ENCODE peak calls at places on chromosomes 16 and 17, in five cellular contexts. Z is PC-3, A is MM.1S, F is neural progenitor cell, Y is HCT116. T is an unnamed sample.

GRCh38 chr16:4471869-4472268 is 2.6 kb downstream of the NMRAL1 start:
- DNase-seq in Z (no peak), A (no peak), F (no peak), Y (no peak), T (no peak)

GRCh38 chr16:82630219-82630618 is 3.5 kb downstream of the CDH13 start:
- DNase-seq in Z (peak; percentile 55), A (no peak), F (no peak), Y (no peak), T (no peak)

GRCh38 chr16:50202926-50203624 is 50.0 kb downstream of the TENT4B start:
- DNase-seq in Z (peak; percentile 91), A (no peak), F (no peak), Y (peak; percentile 62), T (no peak)

GRCh38 chr17:60169921-60170817 is 20.4 kb downstream of the CA4 start:
- DNase-seq in Z (no peak), A (no peak), F (no peak), Y (no peak), T (peak; percentile 45)

GRCh38 chr17:11644265-11645212 is 46.3 kb downstream of the DNAH9 start:
- DNase-seq in Z (peak; percentile 71), A (peak; percentile 66), F (peak; percentile 85), Y (peak; percentile 60), T (peak; percentile 68)

GRCh38 chr16:85573696-85574641 is 39.2 kb upstream of the GSE1 start:
- DNase-seq in Z (no peak), A (no peak), F (no peak), Y (no peak), T (no peak)

GRCh38 chr17:40615295-40615988 is 32.2 kb downstream of the SMARCE1 start:
- DNase-seq in Z (peak; percentile 74), A (peak; percentile 79), F (peak; percentile 68), Y (peak; percentile 69), T (peak; percentile 73)

GRCh38 chr17:50934672-50935200 is 68.6 kb upstream of the TOB1 start:
- DNase-seq in Z (no peak), A (no peak), F (no peak), Y (no peak), T (no peak)

GRCh38 chr16:69796285-69797118 is 34.4 kb downstream of the WWP2 start:
- DNase-seq in Z (peak; percentile 67), A (peak; percentile 62), F (peak; percentile 80), Y (peak; percentile 45), T (peak; percentile 70)

GRCh38 chr17:48795444-48796162 is 21.4 kb downstream of the TTLL6 start:
- DNase-seq in Z (peak; percentile 73), A (no peak), F (no peak), Y (peak; percentile 36), T (no peak)

GRCh38 chr16:48611329-48612137 is 1.6 kb upstream of the N4BP1 start:
- DNase-seq in Z (no peak), A (peak; percentile 50), F (no peak), Y (no peak), T (no peak)

GRCh38 chr16:24668481-24669001 is 60.9 kb upstream of the TNRC6A start:
- DNase-seq in Z (no peak), A (no peak), F (no peak), Y (no peak), T (no peak)

GRCh38 chr16:21162661-21163151 is 4.2 kb downstream of the LDAF1 start:
- DNase-seq in Z (no peak), A (no peak), F (no peak), Y (no peak), T (no peak)

GRCh38 chr17:37067555-37068111 is 118.9 kb downstream of the AATF start:
- DNase-seq in Z (peak; percentile 87), A (no peak), F (no peak), Y (peak; percentile 69), T (no peak)

GRCh38 chr17:64694207-64694606 is 32.1 kb upstream of the SMURF2 start:
- DNase-seq in Z (peak; percentile 99), A (no peak), F (no peak), Y (peak; percentile 99), T (no peak)

GRCh38 chr17:27247071-27247957 is 46.6 kb upstream of the WSB1 start:
- DNase-seq in Z (peak; percentile 98), A (no peak), F (no peak), Y (no peak), T (no peak)

GRCh38 chr17:46785696-46786095 is 32.8 kb downstream of the WNT3 start:
- DNase-seq in Z (no peak), A (no peak), F (peak; percentile 80), Y (no peak), T (no peak)

GRCh38 chr17:63137163-63137562 is 171.1 kb downstream of the TANC2 start:
- DNase-seq in Z (no peak), A (no peak), F (no peak), Y (no peak), T (no peak)

GRCh38 chr16:2039286-2040030 is 8.2 kb downstream of the NTHL1 start:
- DNase-seq in Z (peak; percentile 81), A (no peak), F (no peak), Y (no peak), T (no peak)

GRCh38 chr17:47665655-47666054 is 15.9 kb downstream of the KPNB1 start:
- DNase-seq in Z (no peak), A (no peak), F (no peak), Y (no peak), T (no peak)

GRCh38 chr16:80682435-80683070 is 121.8 kb downstream of the CDYL2 start:
- DNase-seq in Z (no peak), A (no peak), F (no peak), Y (no peak), T (no peak)

GRCh38 chr16:711548-712320 is 3.2 kb upstream of the METRN start:
- DNase-seq in Z (peak; percentile 70), A (peak; percentile 63), F (peak; percentile 91), Y (no peak), T (peak; percentile 82)

GRCh38 chr17:28057731-28058246 is 15.3 kb downstream of the NLK start:
- DNase-seq in Z (peak; percentile 61), A (no peak), F (no peak), Y (no peak), T (no peak)

GRCh38 chr17:37358098-37358829 is 17.5 kb upstream of the C17orf78 start:
- DNase-seq in Z (peak; percentile 42), A (peak; percentile 46), F (peak; percentile 95), Y (no peak), T (peak; percentile 53)

GRCh38 chr17:29141484-29141835 is 38.7 kb downstream of the MYO18A start:
- DNase-seq in Z (no peak), A (no peak), F (no peak), Y (no peak), T (no peak)

GRCh38 chr17:57051886-57052342 is 33.1 kb upstream of the AKAP1 start:
- DNase-seq in Z (no peak), A (no peak), F (peak; percentile 35), Y (no peak), T (no peak)

GRCh38 chr16:83137894-83138293 is 511.1 kb downstream of the CDH13 start:
- DNase-seq in Z (no peak), A (no peak), F (no peak), Y (no peak), T (no peak)

GRCh38 chr16:27189335-27189972 is 13.9 kb upstream of the KDM8 start:
- DNase-seq in Z (no peak), A (peak; percentile 33), F (peak; percentile 24), Y (no peak), T (no peak)

GRCh38 chr16:31138621-31139578 is 3.4 kb upstream of the PRSS8 start:
- DNase-seq in Z (peak; percentile 85), A (no peak), F (peak; percentile 17), Y (peak; percentile 84), T (no peak)
- H3K27ac ChIP-seq in Z (peak overlapping the region; percentile 28), A (no peak overlapping the region), F (no peak overlapping the region), Y (peak overlapping the region; percentile 89), T (no peak overlapping the region)

DNA sequence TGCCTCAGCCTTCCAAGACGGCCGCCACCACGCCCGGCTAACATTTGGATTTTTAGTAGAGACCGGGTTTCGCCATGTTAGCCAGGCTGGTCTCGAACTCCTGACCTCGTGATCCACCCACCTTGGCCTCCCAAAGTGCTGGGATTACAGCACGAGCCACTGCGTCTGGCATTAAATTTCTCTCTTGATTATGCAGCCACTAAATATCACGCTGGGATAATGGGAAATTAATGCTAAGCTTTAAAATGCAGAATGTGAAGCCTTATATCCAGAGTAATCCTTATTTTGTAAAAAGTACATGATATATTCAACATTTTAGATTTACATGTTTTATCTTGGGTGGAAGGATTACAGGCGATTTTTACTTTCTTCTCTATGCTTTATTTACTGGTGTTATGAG is 89.2 kb downstream of the ANKRD11 start:
- DNase-seq in Z (no peak), A (no peak), F (no peak), Y (no peak), T (no peak)
- TF ChIP-seq CTCF in Z (no peak), A (no peak), F (no peak), Y (no peak), T (no peak)

DNA sequence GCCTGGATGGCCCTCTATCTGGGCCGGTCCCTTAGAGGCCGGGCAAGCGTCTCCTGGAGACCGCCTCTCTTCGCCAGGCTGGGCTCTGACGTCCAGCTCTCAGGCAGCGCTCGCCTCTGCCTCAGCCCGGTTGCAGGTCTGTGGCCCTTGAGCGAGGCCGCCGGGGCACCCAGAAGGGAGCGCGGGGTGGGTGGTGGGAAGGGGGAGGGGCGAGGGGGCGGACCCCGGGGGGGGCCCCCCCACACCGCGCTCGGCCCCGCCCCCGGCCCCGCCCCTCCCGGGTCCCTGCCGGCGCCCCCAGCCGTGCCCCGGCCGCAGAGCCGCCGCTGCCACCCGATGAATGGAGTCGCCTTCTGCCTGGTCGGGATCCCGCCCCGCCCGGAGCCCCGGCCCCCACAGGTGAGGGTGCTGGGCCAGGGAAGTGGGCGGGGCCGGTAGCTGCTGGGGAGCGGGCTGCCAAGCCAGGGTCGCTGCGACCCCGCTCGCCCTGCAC is at the start of gene ARHGAP23:
- DNase-seq in Z (peak; percentile 41), A (peak; percentile 74), F (peak; percentile 74), Y (no peak), T (peak; percentile 51)
- TF ChIP-seq EZH2phosphoT487 in Z (no peak), A (no peak), F (no peak), Y (no peak), T (no peak)

GRCh38 chr16:89507219-89507833 is 877 bp upstream of the SPG7 start:
- DNase-seq in Z (no peak), A (no peak), F (no peak), Y (no peak), T (no peak)
- H3K27ac ChIP-seq in Z (peak overlapping the region; percentile 89), A (no peak overlapping the region), F (peak overlapping the region; percentile 43), Y (peak overlapping the region; percentile 98), T (peak overlapping the region; percentile 74)

DNA sequence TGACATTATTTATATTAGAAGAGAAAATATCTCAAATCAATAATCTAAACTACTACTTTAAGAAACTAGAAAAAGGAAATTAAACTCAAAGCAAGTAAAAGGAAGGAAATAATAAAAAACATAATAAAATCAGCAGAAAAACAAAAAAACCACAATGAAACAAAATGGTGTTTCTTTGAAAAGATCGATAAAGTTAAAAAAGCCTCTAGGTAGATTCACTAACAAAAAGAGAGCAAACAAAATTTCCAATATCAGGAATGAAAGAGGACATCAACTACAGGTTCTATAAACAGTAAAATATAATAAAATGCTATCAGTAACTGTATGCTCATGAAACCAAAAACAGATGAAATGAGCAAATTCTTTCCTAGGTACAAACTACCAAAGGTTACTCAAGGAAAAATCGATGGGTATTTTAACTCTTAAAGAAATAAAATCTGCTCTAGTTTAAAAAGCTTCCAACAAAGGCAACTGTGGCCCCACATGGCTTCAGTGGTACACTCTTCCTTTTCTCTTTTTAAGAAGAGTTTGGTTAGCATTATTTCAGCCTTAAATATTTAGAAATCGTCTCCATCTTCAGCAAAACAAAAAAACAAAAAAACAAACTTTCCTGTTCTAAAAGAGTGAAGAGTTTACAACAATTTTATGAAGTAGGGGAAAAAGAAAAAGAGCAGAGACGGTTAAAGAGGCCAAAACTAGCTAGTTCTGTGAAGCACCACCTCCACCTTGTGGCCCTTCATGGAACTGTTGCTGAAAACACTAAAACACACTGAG is 102.2 kb downstream of the TRIM37 start:
- DNase-seq in Z (peak; percentile 82), A (peak; percentile 59), F (peak; percentile 67), Y (peak; percentile 59), T (peak; percentile 70)
- TF ChIP-seq CTCF in Z (peak; percentile 98), A (peak; percentile 89), F (peak; percentile 94), Y (peak; percentile 91), T (peak; percentile 98)

GRCh38 chr16:56861092-56861610 is 3.9 kb upstream of the SLC12A3 start:
- DNase-seq in Z (no peak), A (peak; percentile 18), F (peak; percentile 68), Y (no peak), T (peak; percentile 29)
- TF ChIP-seq EZH2phosphoT487 in Z (no peak), A (no peak), F (no peak), Y (no peak), T (no peak)

T was measured in OCI-LY7.